ENCODE peak calls at places on chromosomes 5 and 9, in five cellular contexts. K is epithelial cell of esophagus; F is heart left ventricle; Y is CD8-positive, alpha-beta T cell; M is testis. S is an unnamed sample.

GRCh38 chr5:5342784-5343183 is 79.7 kb upstream of the ICE1 start:
- DNase-seq in K (peak), F (no peak), Y (no peak), M (no peak), S (no peak)

GRCh38 chr9:104091028-104091590 is 3.0 kb upstream of the SMC2 start:
- DNase-seq in K (no peak), F (no peak), Y (no peak), M (no peak), S (no peak)

GRCh38 chr9:110133608-110134214 is 74.2 kb downstream of the C9orf152 start:
- DNase-seq in K (peak), F (no peak), Y (no peak), M (no peak), S (no peak)

GRCh38 chr9:1018121-1018520 is 32.0 kb upstream of the DMRT2 start:
- DNase-seq in K (peak), F (no peak), Y (no peak), M (peak), S (no peak)

GRCh38 chr5:36217591-36217990 is 24.1 kb downstream of the NADK2 start:
- DNase-seq in K (no peak), F (no peak), Y (no peak), M (no peak), S (no peak)

GRCh38 chr5:154795235-154795596 is 40.0 kb downstream of the LARP1 start:
- DNase-seq in K (no peak), F (no peak), Y (no peak), M (no peak), S (no peak)

GRCh38 chr5:116739648-116740047 is 165.0 kb upstream of the SEMA6A start:
- DNase-seq in K (no peak), F (no peak), Y (no peak), M (no peak), S (no peak)

GRCh38 chr5:95007953-95008596 is 276.8 kb downstream of the MCTP1 start:
- DNase-seq in K (no peak), F (no peak), Y (no peak), M (no peak), S (no peak)

GRCh38 chr9:3879731-3880493 is 354.1 kb upstream of the RFX3 start:
- DNase-seq in K (peak), F (no peak), Y (no peak), M (no peak), S (no peak)

GRCh38 chr5:30832519-30832918 is 361.0 kb upstream of the CDH6 start:
- DNase-seq in K (no peak), F (no peak), Y (no peak), M (no peak), S (no peak)

GRCh38 chr5:98414938-98415337 is 358.5 kb upstream of the RGMB start:
- DNase-seq in K (peak), F (no peak), Y (no peak), M (no peak), S (peak)

GRCh38 chr5:135557034-135557838 is 21.5 kb upstream of the NEUROG1 start:
- DNase-seq in K (no peak), F (no peak), Y (no peak), M (no peak), S (no peak)

GRCh38 chr9:119365291-119366027 is 3.8 kb downstream of the BRINP1 start:
- DNase-seq in K (peak), F (no peak), Y (no peak), M (peak), S (no peak)

GRCh38 chr5:53170748-53171349 is 61.3 kb upstream of the MOCS2 start:
- DNase-seq in K (peak), F (no peak), Y (no peak), M (peak), S (no peak)

GRCh38 chr9:14106699-14107098 is 207.2 kb downstream of the NFIB start:
- DNase-seq in K (no peak), F (no peak), Y (no peak), M (no peak), S (no peak)

GRCh38 chr9:14107495-14107894 is 206.4 kb downstream of the NFIB start:
- DNase-seq in K (no peak), F (no peak), Y (no peak), M (no peak), S (no peak)

GRCh38 chr9:14107977-14108376 is 206.0 kb downstream of the NFIB start:
- DNase-seq in K (no peak), F (no peak), Y (no peak), M (no peak), S (no peak)

GRCh38 chr9:14103115-14103514 is 210.8 kb downstream of the NFIB start:
- DNase-seq in K (no peak), F (no peak), Y (no peak), M (no peak), S (no peak)

DNA sequence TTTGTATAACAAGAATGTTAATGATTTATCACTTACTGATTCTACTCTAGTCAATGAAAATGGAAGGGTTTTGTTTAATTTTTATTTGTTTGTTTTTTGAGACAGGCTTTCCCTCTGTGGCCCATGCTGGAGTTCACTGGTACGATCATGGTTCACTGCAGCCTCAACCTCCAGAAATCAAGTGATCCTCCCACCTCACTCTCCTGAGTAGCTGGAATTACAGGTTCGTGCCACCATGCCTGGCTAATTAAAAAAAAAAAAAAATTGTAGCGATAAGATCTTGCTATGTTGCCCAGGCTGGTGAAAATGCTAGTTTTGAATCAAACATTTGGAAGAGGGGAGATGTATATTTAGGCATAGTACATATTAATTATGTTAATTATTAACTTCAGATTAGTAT is 209.4 kb downstream of the NFIB start:
- DNase-seq in K (no peak), F (no peak), Y (no peak), M (no peak), S (no peak)
- H3K4me3 ChIP-seq in K (no peak), F (no peak), Y (no peak), M (no peak), S (no peak)

DNA sequence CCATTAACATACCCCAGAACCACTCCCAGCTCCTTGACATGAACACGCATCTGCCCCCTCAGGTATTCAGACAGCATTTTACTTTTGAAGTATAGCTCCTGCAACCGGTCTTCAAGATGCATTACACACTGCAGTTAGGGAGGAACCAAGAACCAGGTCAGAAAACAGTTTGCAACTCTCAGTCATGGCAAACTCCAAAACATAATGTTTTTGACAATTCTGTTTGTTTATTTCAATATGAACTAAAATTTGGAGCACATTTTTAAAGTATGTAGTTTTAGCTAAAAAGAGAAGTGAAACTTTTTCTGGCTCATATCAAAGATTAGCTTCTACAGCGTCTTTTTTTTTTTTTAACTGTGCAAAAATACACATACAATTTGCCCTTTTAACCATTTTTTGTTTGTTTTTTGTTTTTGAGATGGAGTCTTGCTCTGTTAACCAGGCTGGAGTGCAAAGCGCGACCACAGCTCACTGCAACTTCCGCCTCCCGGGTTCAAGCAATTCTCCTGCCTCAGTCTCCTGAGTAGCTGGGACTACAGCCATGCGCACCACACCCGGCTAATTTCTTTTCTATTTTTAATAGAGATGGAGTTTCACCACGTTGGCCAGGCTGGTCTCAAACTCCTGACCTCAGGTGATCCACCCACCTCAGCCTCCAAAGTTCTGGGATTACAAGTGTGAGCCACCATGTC is 12.2 kb upstream of the RAPGEF6 start:
- DNase-seq in K (no peak), F (no peak), Y (no peak), M (no peak), S (no peak)
- TF ChIP-seq CTCF in K (no peak), F (no peak), Y (no peak), M (no peak), S (no peak)

DNA sequence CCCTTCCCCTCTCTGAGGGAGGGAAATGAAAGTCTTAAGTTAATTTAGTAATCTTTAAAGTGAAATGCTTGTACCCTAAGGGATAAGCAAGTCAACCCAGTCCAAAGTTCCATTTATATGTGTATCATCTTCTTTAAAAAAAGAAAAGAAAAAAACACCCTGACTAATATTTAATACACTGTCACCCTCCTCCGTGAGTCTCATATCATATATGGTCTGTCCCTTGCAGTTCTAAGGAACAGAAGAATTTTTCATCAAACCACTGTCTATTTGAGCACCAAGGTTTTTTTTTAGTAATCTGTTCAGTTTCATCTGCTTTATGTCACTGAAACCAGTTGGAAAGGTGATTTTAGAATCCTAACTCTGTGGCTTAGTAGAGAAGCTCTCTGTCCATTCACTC is 15.2 kb downstream of the TNIP1 start:
- DNase-seq in K (no peak), F (no peak), Y (no peak), M (no peak), S (no peak)
- H3K4me3 ChIP-seq in K (no peak), F (no peak), Y (no peak), M (no peak), S (no peak)

DNA sequence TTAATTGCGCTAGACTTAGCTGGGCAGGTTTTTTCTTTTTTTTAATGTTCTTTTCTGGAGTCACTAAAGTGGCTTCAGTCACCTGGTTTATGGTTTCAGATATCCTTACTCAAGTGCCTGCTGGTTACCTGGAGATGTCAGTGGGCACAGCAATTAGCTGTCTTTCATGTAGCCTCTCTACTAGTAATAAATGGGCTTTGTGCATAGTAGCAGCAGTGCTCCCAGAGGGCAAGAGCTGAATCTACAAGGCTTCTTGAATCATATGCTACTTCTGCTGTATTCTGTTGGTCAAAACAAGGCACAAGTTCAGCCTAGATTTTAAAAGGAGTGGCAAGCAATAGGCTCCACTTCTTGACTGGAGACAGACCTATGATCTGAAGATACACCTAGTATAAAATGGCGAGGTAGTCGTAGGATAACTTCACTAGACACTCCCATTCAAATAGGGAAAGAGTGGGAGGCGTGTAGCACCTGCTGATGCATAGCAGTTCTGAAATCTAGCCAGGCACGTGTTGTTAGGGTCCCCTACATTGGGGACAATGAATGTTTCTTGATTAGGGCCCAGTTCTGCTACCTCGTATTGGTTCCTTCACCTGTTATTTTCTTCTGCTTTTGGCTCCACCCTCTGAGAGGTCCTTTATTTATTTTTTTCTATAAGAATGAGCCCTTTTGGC is 7.0 kb downstream of the SCAMP1 start:
- DNase-seq in K (no peak), F (no peak), Y (no peak), M (no peak), S (no peak)
- TF ChIP-seq CTCF in K (no peak), F (no peak), Y (no peak), M (no peak), S (peak)

DNA sequence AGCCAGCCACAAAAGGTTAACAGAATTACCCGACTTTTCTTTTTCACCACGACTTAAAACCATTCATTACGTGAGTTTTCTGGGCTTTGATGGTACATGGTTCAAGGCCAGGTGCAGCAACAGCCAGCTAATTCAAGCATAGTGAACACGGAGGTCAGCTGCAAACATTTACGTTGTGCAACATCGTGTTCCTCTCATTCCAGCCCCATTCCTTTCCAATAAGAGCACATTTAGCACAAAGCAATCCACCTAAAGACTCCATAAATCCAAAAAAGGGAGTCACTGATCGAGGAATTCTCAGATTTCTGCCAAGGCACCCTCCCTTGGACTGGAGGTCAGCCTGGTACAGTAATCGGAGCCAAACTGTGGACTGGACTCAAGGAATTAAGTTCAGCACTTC is 14.4 kb downstream of the NREP start:
- DNase-seq in K (peak), F (no peak), Y (no peak), M (peak), S (no peak)
- H3K4me3 ChIP-seq in K (no peak), F (peak), Y (no peak), M (no peak), S (peak)

DNA sequence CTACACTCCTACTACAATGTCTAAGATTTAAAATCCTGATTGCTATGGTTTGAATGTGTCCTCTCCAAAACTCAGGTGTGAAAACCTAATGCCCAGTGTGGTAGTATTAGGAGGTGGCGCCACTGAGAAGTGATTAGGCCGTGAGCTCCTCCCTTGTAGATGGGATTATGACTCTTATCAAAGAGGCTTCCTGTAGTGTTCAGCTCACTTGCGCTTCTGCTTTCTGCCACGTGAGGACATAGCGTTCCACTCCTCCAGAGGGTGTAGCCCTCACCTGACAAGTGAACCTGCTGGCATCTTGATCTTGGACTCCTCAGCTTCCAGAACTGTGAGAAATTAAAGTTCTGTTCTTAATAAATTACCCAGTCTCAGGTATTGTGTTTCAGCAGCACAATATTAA is 33.0 kb upstream of the WHRN start:
- DNase-seq in K (peak), F (no peak), Y (peak), M (peak), S (no peak)
- TF ChIP-seq CTCF in K (peak), F (no peak), Y (no peak), M (no peak), S (peak)

GRCh38 chr5:141969783-141970741 is 1.2 kb downstream of the RNF14 start:
- DNase-seq in K (no peak), F (no peak), Y (no peak), M (peak), S (no peak)

GRCh38 chr5:141968914-141969608 is at the start of gene RNF14:
- DNase-seq in K (peak), F (peak), Y (peak), M (peak), S (no peak)

GRCh38 chr5:141965071-141965470 is 3.8 kb upstream of the RNF14 start:
- DNase-seq in K (no peak), F (no peak), Y (no peak), M (no peak), S (no peak)

GRCh38 chr5:141966275-141966962 is 2.5 kb upstream of the RNF14 start:
- DNase-seq in K (no peak), F (no peak), Y (no peak), M (no peak), S (no peak)

GRCh38 chr5:141966963-141967333 is 2.0 kb upstream of the RNF14 start:
- DNase-seq in K (no peak), F (no peak), Y (no peak), M (no peak), S (no peak)
- H3K4me3 ChIP-seq in K (no peak), F (no peak), Y (no peak), M (no peak), S (no peak)

DNA sequence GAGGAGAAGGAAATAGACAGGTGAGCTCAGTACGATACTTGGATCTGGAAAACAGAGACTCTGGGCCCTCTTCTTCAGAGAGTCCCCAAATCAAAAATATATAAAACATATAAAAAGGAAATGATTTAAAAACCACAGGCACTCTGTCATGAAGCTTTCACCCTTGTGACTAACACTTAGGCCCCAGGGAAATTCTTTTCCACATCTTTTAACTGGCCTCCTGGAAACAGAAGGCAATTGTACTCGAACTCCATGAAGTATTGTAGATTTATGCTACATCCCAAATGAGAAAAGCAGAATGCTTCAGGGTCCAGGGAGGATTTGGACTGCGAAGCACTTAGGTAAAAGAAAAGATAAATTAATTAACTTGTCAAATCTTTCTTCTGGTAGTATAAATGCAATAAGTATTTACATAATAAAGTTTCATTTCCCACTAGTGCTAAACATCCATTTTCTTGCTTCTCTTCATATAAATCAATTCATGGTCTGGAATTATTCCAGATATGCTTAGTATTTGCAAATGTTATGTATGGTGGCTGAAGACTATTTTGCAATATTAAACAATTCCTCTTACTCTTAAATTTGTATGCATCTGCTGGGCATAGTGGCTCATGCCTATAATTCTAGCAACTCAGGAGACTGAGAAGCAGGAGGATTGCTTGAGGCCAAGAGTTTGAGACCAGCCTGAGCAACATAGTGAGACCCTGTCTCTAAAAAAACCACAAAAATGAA is 64.8 kb upstream of the ELL2 start:
- DNase-seq in K (peak), F (no peak), Y (no peak), M (no peak), S (no peak)
- TF ChIP-seq CTCF in K (no peak), F (no peak), Y (no peak), M (no peak), S (no peak)

DNA sequence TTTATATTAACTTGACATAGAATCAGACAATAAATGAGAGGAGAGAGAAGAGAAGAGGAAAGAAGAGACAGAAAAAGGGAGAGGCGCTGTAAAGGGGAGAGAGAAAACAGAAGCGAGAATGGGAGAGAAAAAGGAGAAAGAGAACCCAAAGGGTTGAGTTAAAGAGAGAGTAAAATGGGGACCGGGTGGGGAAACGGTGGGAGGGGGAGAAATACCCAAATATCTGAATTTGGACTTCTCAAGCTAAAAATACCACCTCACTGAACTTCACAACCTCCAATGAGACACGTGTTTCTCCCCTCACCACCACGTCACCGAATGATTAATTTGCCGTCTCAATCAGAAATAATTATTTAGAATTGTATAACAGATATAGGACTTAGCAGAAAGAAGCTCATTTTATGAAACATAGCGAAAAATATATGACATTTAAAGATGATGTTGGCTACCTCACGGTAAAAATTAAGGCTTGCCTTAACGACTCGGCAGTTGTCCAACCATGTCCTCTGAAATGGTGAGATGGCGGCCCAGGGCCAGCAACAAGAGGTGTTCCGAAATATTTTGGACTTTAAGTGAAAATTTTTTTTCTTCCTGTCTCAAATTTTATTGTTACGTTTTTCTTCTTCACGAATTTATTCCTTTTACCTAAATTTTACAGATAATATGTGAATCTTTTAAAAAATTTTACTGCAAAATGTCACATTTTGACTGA is 204.0 kb downstream of the MEF2C start:
- DNase-seq in K (no peak), F (no peak), Y (no peak), M (no peak), S (no peak)
- H3K4me3 ChIP-seq in K (no peak), F (no peak), Y (no peak), M (no peak), S (no peak)

GRCh38 chr5:93058309-93058708 is 522.7 kb downstream of the NR2F1-AS1 start:
- DNase-seq in K (no peak), F (no peak), Y (no peak), M (no peak), S (no peak)

GRCh38 chr5:93057311-93057710 is 523.7 kb downstream of the NR2F1-AS1 start:
- DNase-seq in K (no peak), F (no peak), Y (no peak), M (no peak), S (no peak)

GRCh38 chr5:93062548-93062947 is 518.5 kb downstream of the NR2F1-AS1 start:
- DNase-seq in K (peak), F (no peak), Y (no peak), M (no peak), S (no peak)
- TF ChIP-seq CTCF in K (peak), F (no peak), Y (no peak), M (no peak), S (peak)

S was measured in epithelial cell of proximal tubule.